ENCODE peak calls at places on chromosome 3, in eight cellular contexts. Z is MCF 10A; F is HFFc6; B is stimulated activated CD8-positive, alpha-beta memory T cell treated with anti-CD3 and anti-CD28 coated beads, Interleukin-7, amount 100 ng/mL, for 24 hours; S is GM06990; R is nephron progenitor cell; J is H9; Q is GM20000. O is an unnamed sample.

GRCh38 chr3:103218793-103219192 is 784.0 kb downstream of the ZPLD1 start:
- DNase-seq in Z (no peak), F (no peak), B (no peak), S (peak; percentile 1), R (no peak), J (no peak), Q (peak; percentile 17), O (no peak)

GRCh38 chr3:125245521-125245920 is 33.0 kb upstream of the SLC12A8 start:
- DNase-seq in Z (no peak), F (peak; percentile 21), B (no peak), S (no peak), R (no peak), J (no peak), Q (no peak), O (no peak)

GRCh38 chr3:134003066-134003465 is 26.7 kb downstream of the SLCO2A1 start:
- DNase-seq in Z (no peak), F (no peak), B (no peak), S (no peak), R (no peak), J (no peak), Q (no peak), O (no peak)

GRCh38 chr3:125318859-125319258 is 56.3 kb downstream of the ZNF148 start:
- DNase-seq in Z (no peak), F (no peak), B (no peak), S (no peak), R (no peak), J (no peak), Q (no peak), O (no peak)

GRCh38 chr3:133424937-133425869 is 25.3 kb downstream of the BFSP2 start:
- DNase-seq in Z (no peak), F (no peak), B (no peak), S (peak; percentile 42), R (no peak), J (no peak), Q (no peak), O (no peak)

GRCh38 chr3:140436421-140436820 is 241.4 kb upstream of the TRIM42 start:
- DNase-seq in Z (no peak), F (no peak), B (no peak), S (no peak), R (no peak), J (no peak), Q (no peak), O (no peak)

GRCh38 chr3:160312014-160312624 is 86.9 kb downstream of the C3orf80 start:
- DNase-seq in Z (no peak), F (no peak), B (no peak), S (no peak), R (no peak), J (no peak), Q (no peak), O (no peak)

GRCh38 chr3:128112406-128112968 is 11.1 kb downstream of the RUVBL1 start:
- DNase-seq in Z (peak; percentile 97), F (peak; percentile 92), B (no peak), S (no peak), R (no peak), J (no peak), Q (no peak), O (no peak)

GRCh38 chr3:55243686-55244085 is 243.4 kb downstream of the WNT5A start:
- DNase-seq in Z (no peak), F (no peak), B (no peak), S (no peak), R (no peak), J (peak; percentile 33), Q (no peak), O (no peak)

GRCh38 chr3:47299396-47300318 is 16.9 kb downstream of the KLHL18 start:
- DNase-seq in Z (no peak), F (no peak), B (no peak), S (no peak), R (no peak), J (no peak), Q (no peak), O (no peak)

GRCh38 chr3:47536221-47536891 is 22.8 kb upstream of the ELP6 start:
- DNase-seq in Z (no peak), F (no peak), B (no peak), S (no peak), R (no peak), J (no peak), Q (no peak), O (peak; percentile 61)

GRCh38 chr3:72058493-72059081 is 273.6 kb upstream of the PROK2 start:
- DNase-seq in Z (no peak), F (no peak), B (no peak), S (no peak), R (no peak), J (no peak), Q (no peak), O (no peak)

GRCh38 chr3:123459867-123460266 is 11.0 kb upstream of the ADCY5 start:
- DNase-seq in Z (no peak), F (no peak), B (no peak), S (no peak), R (no peak), J (no peak), Q (no peak), O (no peak)

GRCh38 chr3:45781841-45782240 is 14.5 kb downstream of the SLC6A20 start:
- DNase-seq in Z (no peak), F (no peak), B (no peak), S (no peak), R (no peak), J (no peak), Q (no peak), O (no peak)

GRCh38 chr3:187610926-187611545 is 59.2 kb downstream of the SST start:
- DNase-seq in Z (no peak), F (peak; percentile 46), B (no peak), S (no peak), R (no peak), J (no peak), Q (no peak), O (no peak)

GRCh38 chr3:112569265-112569664 is 7.4 kb downstream of the SLC35A5 start:
- DNase-seq in Z (no peak), F (no peak), B (no peak), S (no peak), R (no peak), J (no peak), Q (no peak), O (no peak)

GRCh38 chr3:52533623-52534280 is at the start of gene NT5DC2:
- DNase-seq in Z (peak; percentile 68), F (no peak), B (no peak), S (peak; percentile 77), R (peak; percentile 87), J (peak; percentile 60), Q (peak; percentile 99), O (no peak)

GRCh38 chr3:57791245-57791644 is 35.1 kb downstream of the SLMAP start:
- DNase-seq in Z (no peak), F (no peak), B (no peak), S (no peak), R (no peak), J (no peak), Q (no peak), O (no peak)

GRCh38 chr3:2452249-2452648 is 353.6 kb downstream of the CNTN4 start:
- DNase-seq in Z (no peak), F (no peak), B (no peak), S (no peak), R (no peak), J (no peak), Q (no peak), O (no peak)

O was measured in nucleus accumbens.